ENCODE peak calls at places on chromosome 19, in four cellular contexts. Q is posterior vena cava, N is epithelial cell of esophagus, X is neuronal stem cell. C is an unnamed sample.

GRCh38 chr19:5041168-5042038 is 72.5 kb downstream of the KDM4B start:
- DNase-seq in N (no peak), X (no peak), Q (no peak), C (no peak)

GRCh38 chr19:9498183-9498902 is at the start of gene ZNF560:
- DNase-seq in Q (no peak), N (peak), X (no peak), C (no peak)

GRCh38 chr19:44345969-44346368 is 10.5 kb downstream of the ZNF112 start:
- DNase-seq in X (no peak), Q (no peak), N (no peak), C (no peak)

GRCh38 chr19:34355201-34355600 is 9.8 kb upstream of the GPI start:
- DNase-seq in Q (no peak), N (no peak), X (no peak), C (no peak)

GRCh38 chr19:38361633-38362075 is 12.7 kb upstream of the PSMD8 start:
- DNase-seq in N (peak), Q (peak), X (peak), C (peak)

GRCh38 chr19:38321646-38322323 is 2.1 kb downstream of the KCNK6 start:
- DNase-seq in N (peak), Q (peak), X (no peak), C (no peak)

GRCh38 chr19:13872695-13873389 is 4.1 kb upstream of the NANOS3 start:
- DNase-seq in X (peak), Q (no peak), N (no peak), C (peak)

GRCh38 chr19:2663920-2664571 is 38.4 kb downstream of the GNG7 start:
- DNase-seq in Q (no peak), X (no peak), N (no peak), C (no peak)

GRCh38 chr19:4794971-4795370 is 3.4 kb downstream of the FEM1A start:
- DNase-seq in Q (no peak), N (peak), X (no peak), C (no peak)

GRCh38 chr19:31329819-31330218 is 19.4 kb downstream of the TSHZ3 start:
- DNase-seq in X (no peak), Q (no peak), N (no peak), C (peak)

GRCh38 chr19:1847684-1848398 is 442 bp downstream of the REXO1 start:
- DNase-seq in Q (peak), N (peak), X (no peak), C (peak)

GRCh38 chr19:2215281-2215751 is 20.8 kb downstream of the PLEKHJ1 start:
- DNase-seq in Q (no peak), N (no peak), X (no peak), C (no peak)